ENCODE peak calls at places on chromosomes 11 and 22, in five cellular contexts. I, E, O, W and L are unnamed samples.

GRCh38 chr22:43413826-43414225 is 2.0 kb downstream of the MPPED1 start:
- DNase-seq in E (no peak), I (no peak), W (no peak), O (no peak), L (no peak)

GRCh38 chr11:18632841-18633240 is 1.3 kb downstream of the SPTY2D1 start:
- DNase-seq in W (no peak), I (peak; percentile 39), E (no peak), O (peak; percentile 5), L (peak; percentile 28)

GRCh38 chr11:69538840-69539239 is 57.4 kb downstream of the LINC01488 start:
- DNase-seq in O (no peak), W (peak; percentile 9), I (no peak), E (no peak), L (no peak)

GRCh38 chr11:17458268-17458667 is 18.4 kb downstream of the ABCC8 start:
- DNase-seq in I (no peak), W (no peak), O (no peak), E (no peak), L (no peak)

GRCh38 chr11:61695917-61696316 is 15.7 kb downstream of the DAGLA start:
- DNase-seq in W (peak; percentile 71), I (peak; percentile 61), O (peak; percentile 91), E (peak; percentile 71), L (peak; percentile 93)

GRCh38 chr11:64391839-64392238 is 32.9 kb downstream of the RPS6KA4 start:
- DNase-seq in O (no peak), E (no peak), I (no peak), W (no peak), L (no peak)

GRCh38 chr22:36297568-36297967 is 44.6 kb downstream of the APOL1 start:
- DNase-seq in O (no peak), W (no peak), E (no peak), I (no peak), L (no peak)

GRCh38 chr11:121514401-121514981 is 61.7 kb upstream of the SORL1-AS1 start:
- DNase-seq in I (no peak), E (no peak), W (no peak), O (no peak), L (no peak)

GRCh38 chr11:14905104-14906033 is 13.3 kb upstream of the CYP2R1 start:
- DNase-seq in I (no peak), W (peak; percentile 44), E (peak; percentile 15), O (no peak), L (no peak)

GRCh38 chr11:44822369-44822768 is 95.6 kb downstream of the TSPAN18 start:
- DNase-seq in O (no peak), I (no peak), E (no peak), W (no peak), L (no peak)

GRCh38 chr11:44837650-44838049 is 110.9 kb downstream of the TSPAN18 start:
- DNase-seq in I (peak; percentile 54), E (peak; percentile 38), W (no peak), O (no peak), L (peak; percentile 30)

GRCh38 chr22:26479792-26480610 is 3.6 kb downstream of the HPS4 start:
- DNase-seq in I (no peak), W (no peak), E (no peak), O (no peak), L (peak; percentile 9)

GRCh38 chr11:2178906-2179494 is 7.4 kb upstream of the TH start:
- DNase-seq in O (peak; percentile 82), I (peak; percentile 38), E (peak; percentile 79), W (no peak), L (peak; percentile 96)

GRCh38 chr11:101885631-101886030 is 29.2 kb upstream of the CEP126 start:
- DNase-seq in W (no peak), E (no peak), O (no peak), I (no peak), L (no peak)

GRCh38 chr11:1830500-1831223 is 4.1 kb upstream of the SYT8 start:
- DNase-seq in W (no peak), O (peak; percentile 98), I (peak; percentile 99), E (no peak), L (no peak)

GRCh38 chr11:106480581-106481185 is 403.2 kb downstream of the AASDHPPT start:
- DNase-seq in I (peak; percentile 65), W (no peak), E (peak; percentile 84), O (no peak), L (no peak)

GRCh38 chr11:69127091-69127850 is 28.5 kb upstream of the SMIM38 start:
- DNase-seq in W (no peak), O (no peak), I (no peak), E (peak; percentile 19), L (no peak)

GRCh38 chr11:124872741-124873140 is 7.5 kb downstream of the ROBO3 start:
- DNase-seq in W (no peak), E (no peak), I (no peak), O (no peak), L (no peak)

GRCh38 chr11:96817488-96817887 is 427.7 kb downstream of the JRKL start:
- DNase-seq in W (no peak), E (peak; percentile 32), O (peak; percentile 86), I (peak; percentile 73), L (peak; percentile 44)

GRCh38 chr22:41772645-41773044 is 27.8 kb upstream of the CCDC134 start:
- DNase-seq in E (no peak), W (no peak), O (peak; percentile 52), I (peak; percentile 20), L (peak; percentile 39)

GRCh38 chr22:26377170-26377825 is 51.8 kb upstream of the ASPHD2 start:
- DNase-seq in W (no peak), O (no peak), I (no peak), E (no peak), L (no peak)

GRCh38 chr11:20026629-20027545 is 133.4 kb downstream of the DBX1 start:
- DNase-seq in E (no peak), O (peak; percentile 84), W (no peak), I (peak; percentile 95), L (peak; percentile 84)

GRCh38 chr11:104830080-104830479 is 68.2 kb downstream of the CASP12 start:
- DNase-seq in I (no peak), W (peak; percentile 43), E (peak; percentile 74), O (peak; percentile 58), L (peak; percentile 85)

GRCh38 chr11:72242141-72242540 is 1.8 kb downstream of the PHOX2A start:
- DNase-seq in O (no peak), W (no peak), E (no peak), I (no peak), L (no peak)

GRCh38 chr11:120719348-120719747 is 207.8 kb downstream of the GRIK4 start:
- DNase-seq in O (peak; percentile 8), I (no peak), E (no peak), W (no peak), L (no peak)

GRCh38 chr11:70547386-70547785 is 149.1 kb downstream of the CTTN start:
- DNase-seq in W (no peak), E (no peak), I (no peak), O (no peak), L (no peak)

GRCh38 chr11:2760196-2760871 is 60.5 kb upstream of the KCNQ1OT1 start:
- DNase-seq in O (no peak), I (no peak), W (no peak), E (no peak), L (no peak)

GRCh38 chr11:116579857-116580727 is 192.7 kb downstream of the BUD13 start:
- DNase-seq in I (no peak), W (no peak), E (no peak), O (no peak), L (no peak)

GRCh38 chr11:28983780-28984179 is 875.6 kb downstream of the METTL15 start:
- DNase-seq in O (no peak), I (no peak), W (no peak), E (no peak), L (peak; percentile 27)

GRCh38 chr22:25775501-25775900 is 33.5 kb downstream of the MYO18B start:
- DNase-seq in O (peak; percentile 36), E (peak; percentile 60), W (no peak), I (no peak), L (no peak)

GRCh38 chr11:111086058-111086457 is 159.5 kb upstream of the POU2AF2 start:
- DNase-seq in I (no peak), W (no peak), E (no peak), O (no peak), L (no peak)

GRCh38 chr11:133927690-133928627 is 28.8 kb downstream of the IGSF9B start:
- DNase-seq in W (peak; percentile 45), I (peak; percentile 89), E (peak; percentile 30), O (peak; percentile 56), L (peak; percentile 82)

GRCh38 chr11:272931-273198 is 5.3 kb upstream of the NLRP6 start:
- DNase-seq in I (no peak), E (no peak), W (no peak), O (no peak), L (no peak)

GRCh38 chr11:27183672-27184457 is 143.2 kb downstream of the BBOX1 start:
- DNase-seq in O (peak; percentile 47), W (peak; percentile 66), I (peak; percentile 82), E (peak; percentile 67), L (peak; percentile 71)

GRCh38 chr11:2312232-2313042 is 10.6 kb downstream of the TSPAN32 start:
- DNase-seq in W (no peak), E (peak; percentile 35), I (no peak), O (peak; percentile 50), L (peak; percentile 70)

DNA sequence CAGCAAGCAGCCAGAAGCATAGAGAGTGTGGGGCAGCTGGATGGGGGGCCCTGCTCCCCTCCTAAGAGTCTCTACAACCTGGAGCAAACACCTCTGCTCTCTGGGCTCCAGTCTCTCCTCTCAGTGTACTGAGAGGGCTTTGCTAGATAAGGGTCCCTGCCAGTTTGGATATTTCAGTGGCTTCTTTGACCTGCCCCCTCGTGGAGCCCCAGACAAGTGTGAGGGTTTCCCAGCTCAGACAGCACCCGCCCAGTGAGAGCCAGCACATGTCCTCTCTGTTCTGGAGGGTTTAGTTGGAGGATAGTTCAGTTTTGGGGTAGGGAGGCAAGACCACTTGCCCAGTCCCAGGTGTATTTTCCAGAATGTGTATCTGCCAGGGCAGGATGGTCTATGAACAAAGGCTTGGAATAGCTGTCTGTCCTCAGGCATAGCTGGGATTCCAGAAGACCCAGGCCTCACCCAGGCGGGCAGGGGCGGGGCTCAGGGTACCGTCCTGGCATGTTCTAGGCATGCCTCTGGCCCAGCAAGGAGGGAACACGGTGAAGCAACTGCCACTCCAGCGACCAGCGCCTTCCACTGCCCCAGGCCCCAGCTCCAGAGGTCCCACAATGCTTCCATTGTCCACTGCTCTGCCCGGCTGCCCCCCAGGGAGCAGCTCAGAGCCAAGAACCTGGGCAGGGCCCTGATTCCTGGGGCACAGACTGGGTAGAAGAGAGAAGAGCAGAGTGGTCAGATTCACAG is 7.5 kb upstream of the MICALL1 start:
- DNase-seq in W (no peak), O (peak; percentile 95), I (peak; percentile 78), E (no peak), L (no peak)
- H3K9ac ChIP-seq in W (no peak overlapping the region), O (peak overlapping the region; percentile 73), I (no peak overlapping the region), E (no peak overlapping the region), L (no peak overlapping the region)

GRCh38 chr22:19693981-19694670 is 20.2 kb upstream of the SEPTIN5 start:
- DNase-seq in W (no peak), O (peak; percentile 29), I (peak; percentile 51), E (no peak), L (peak; percentile 30)
- H2AFZ ChIP-seq in W (no peak overlapping the region), O (no peak overlapping the region), I (no peak overlapping the region), E (no peak overlapping the region), L (no peak overlapping the region)

GRCh38 chr11:57339305-57339704 is 1.2 kb downstream of the P2RX3 start:
- DNase-seq in W (no peak), E (no peak), O (no peak), I (no peak), L (no peak)
- H3K9ac ChIP-seq in W (no peak overlapping the region), E (no peak overlapping the region), O (no peak overlapping the region), I (no peak overlapping the region), L (no peak overlapping the region)

DNA sequence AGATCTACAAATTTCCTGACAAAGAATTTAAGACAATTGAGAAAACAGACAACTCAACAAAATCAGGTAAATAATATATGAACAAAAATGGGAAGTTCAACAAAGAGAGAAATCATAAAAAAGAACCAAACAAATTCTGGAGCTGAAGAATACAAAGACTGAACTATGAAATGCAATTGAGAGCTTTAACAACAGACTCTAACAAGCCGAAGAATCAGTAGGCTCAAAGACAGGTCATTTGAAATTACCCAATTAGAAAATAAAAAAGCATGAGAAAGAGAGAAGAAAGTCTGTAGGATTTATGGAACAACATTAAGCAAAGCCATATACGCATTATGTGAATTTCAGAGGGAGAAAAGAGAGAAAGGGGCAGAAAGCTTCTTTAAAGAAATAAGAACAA is 72.8 kb downstream of the TBC1D22A start:
- DNase-seq in E (no peak), I (no peak), O (no peak), W (no peak), L (no peak)
- H2AFZ ChIP-seq in E (no peak overlapping the region), I (no peak overlapping the region), O (no peak overlapping the region), W (no peak overlapping the region), L (no peak overlapping the region)